ENCODE peak calls at places on chromosomes 12 and 14, in eight cellular contexts. P, R, D, F, E, U, G and I are unnamed samples.

GRCh38 chr14:24895243-24895583 is 154.7 kb downstream of the STXBP6 start:
- DNase-seq in F (no peak), G (no peak), P (no peak), U (no peak), E (no peak), R (no peak), D (no peak), I (no peak)

GRCh38 chr12:54024127-54024526 is 4.1 kb upstream of the HOXC6 start:
- DNase-seq in U (no peak), F (no peak), E (no peak), D (peak), R (no peak), P (no peak), G (no peak), I (no peak)

GRCh38 chr14:68305738-68306137 is 486.2 kb downstream of the RAD51B start:
- DNase-seq in E (no peak), G (no peak), U (no peak), P (no peak), F (no peak), R (no peak), D (no peak), I (no peak)

GRCh38 chr12:110002691-110003515 is 3.7 kb downstream of the ANKRD13A start:
- DNase-seq in R (peak), G (no peak), D (no peak), U (no peak), F (no peak), P (no peak), E (peak), I (no peak)

GRCh38 chr12:66693901-66694513 is 15.1 kb upstream of the GRIP1 start:
- DNase-seq in F (peak), D (peak), U (peak), E (peak), R (peak), G (no peak), P (peak), I (peak)

GRCh38 chr12:82524020-82524419 is 162.7 kb upstream of the TMTC2 start:
- DNase-seq in R (no peak), F (no peak), P (no peak), U (no peak), D (no peak), E (peak), G (no peak), I (no peak)

GRCh38 chr14:62064741-62065323 is 302.6 kb downstream of the SNAPC1 start:
- DNase-seq in F (no peak), G (no peak), E (no peak), P (no peak), U (no peak), R (no peak), D (no peak), I (no peak)

GRCh38 chr14:69873877-69874780 is 5.1 kb upstream of the SMOC1 start:
- DNase-seq in F (no peak), G (no peak), P (no peak), R (peak), D (no peak), U (no peak), E (no peak), I (peak)

GRCh38 chr12:132614861-132615578 is 3.6 kb upstream of the P2RX2 start:
- DNase-seq in R (peak), P (peak), D (peak), G (no peak), F (peak), U (peak), E (peak), I (peak)

GRCh38 chr12:10891937-10892336 is 7.9 kb upstream of the PRH1 start:
- DNase-seq in F (no peak), R (no peak), G (no peak), E (no peak), D (no peak), P (no peak), U (no peak), I (no peak)

GRCh38 chr14:75440733-75441474 is 13.1 kb downstream of the JDP2 start:
- DNase-seq in P (no peak), G (no peak), E (peak), F (no peak), R (peak), U (no peak), D (no peak), I (no peak)

GRCh38 chr12:76144253-76144564 is 59.7 kb upstream of the NAP1L1 start:
- DNase-seq in D (no peak), U (no peak), F (no peak), E (peak), G (peak), R (peak), P (peak), I (no peak)

GRCh38 chr14:94539181-94539580 is 22.1 kb upstream of the SERPINA4 start:
- DNase-seq in F (no peak), E (no peak), D (no peak), R (no peak), U (peak), G (no peak), P (no peak), I (no peak)

GRCh38 chr14:94542111-94542810 is 19.0 kb upstream of the SERPINA4 start:
- DNase-seq in P (peak), R (no peak), D (no peak), E (no peak), F (no peak), U (no peak), G (no peak), I (peak)

GRCh38 chr14:94541234-94541975 is 19.8 kb upstream of the SERPINA4 start:
- DNase-seq in U (no peak), D (no peak), F (no peak), E (no peak), R (no peak), G (no peak), P (no peak), I (no peak)

GRCh38 chr14:94538070-94538740 is 23.0 kb upstream of the SERPINA4 start:
- DNase-seq in F (no peak), D (no peak), P (no peak), U (peak), R (no peak), G (no peak), E (no peak), I (no peak)

GRCh38 chr14:94540031-94540794 is 21.0 kb upstream of the SERPINA4 start:
- DNase-seq in G (no peak), F (no peak), D (no peak), R (no peak), U (peak), P (no peak), E (peak), I (no peak)
- TF ChIP-seq CTCF in G (no peak), F (no peak), D (no peak), R (no peak), U (no peak), P (no peak), E (no peak), I (peak)

GRCh38 chr14:59018978-59019377 is 169.5 kb upstream of the DAAM1 start:
- DNase-seq in R (no peak), E (no peak), P (no peak), G (no peak), F (no peak), D (no peak), U (no peak), I (no peak)

GRCh38 chr14:59020382-59020781 is 168.1 kb upstream of the DAAM1 start:
- DNase-seq in E (peak), R (peak), F (peak), U (no peak), P (peak), D (no peak), G (no peak), I (no peak)

GRCh38 chr14:59026086-59026485 is 162.4 kb upstream of the DAAM1 start:
- DNase-seq in F (no peak), E (no peak), U (no peak), G (no peak), R (no peak), P (no peak), D (no peak), I (peak)

GRCh38 chr14:59018460-59018859 is 170.0 kb upstream of the DAAM1 start:
- DNase-seq in E (no peak), R (no peak), G (no peak), F (no peak), D (no peak), P (no peak), U (no peak), I (no peak)

GRCh38 chr14:59022144-59022543 is 166.3 kb upstream of the DAAM1 start:
- DNase-seq in R (no peak), U (no peak), D (no peak), F (no peak), E (no peak), P (peak), G (no peak), I (no peak)
- TF ChIP-seq CTCF in R (peak), U (no peak), D (no peak), F (peak), E (no peak), P (no peak), G (no peak), I (no peak)

DNA sequence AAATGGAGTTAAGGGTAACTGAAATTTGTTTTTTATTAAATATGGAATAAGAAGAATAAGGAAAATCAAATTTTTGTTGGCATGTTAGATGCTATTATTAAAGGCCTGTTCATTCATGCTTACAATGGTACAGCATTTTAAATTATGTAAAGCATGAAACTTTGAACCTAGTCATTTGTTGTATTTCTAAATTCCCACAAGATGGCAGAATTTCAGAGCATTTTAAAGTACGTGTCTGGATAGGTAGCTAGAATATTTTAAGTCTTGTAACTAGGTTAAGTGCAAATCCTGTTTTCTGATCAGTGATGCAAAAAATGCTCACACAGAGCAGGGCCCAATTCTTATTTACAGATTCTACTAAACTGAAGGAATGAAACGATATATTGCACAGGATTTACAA is 585.6 kb upstream of the MIS18BP1 start:
- DNase-seq in R (no peak), P (peak), U (no peak), E (no peak), D (no peak), F (no peak), G (no peak), I (no peak)
- TF ChIP-seq CTCF in R (peak), P (no peak), U (no peak), E (no peak), D (no peak), F (no peak), G (no peak), I (no peak)

GRCh38 chr14:35534130-35534883 is at the start of gene INSM2:
- DNase-seq in F (no peak), E (no peak), G (no peak), U (no peak), R (no peak), P (peak), D (peak), I (no peak)
- TF ChIP-seq CTCF in F (no peak), E (no peak), G (no peak), U (no peak), R (peak), P (no peak), D (no peak), I (no peak)

GRCh38 chr14:88327497-88327896 is 4.4 kb upstream of the KCNK10 start:
- DNase-seq in R (no peak), F (no peak), E (no peak), U (no peak), P (no peak), G (no peak), D (no peak), I (no peak)

DNA sequence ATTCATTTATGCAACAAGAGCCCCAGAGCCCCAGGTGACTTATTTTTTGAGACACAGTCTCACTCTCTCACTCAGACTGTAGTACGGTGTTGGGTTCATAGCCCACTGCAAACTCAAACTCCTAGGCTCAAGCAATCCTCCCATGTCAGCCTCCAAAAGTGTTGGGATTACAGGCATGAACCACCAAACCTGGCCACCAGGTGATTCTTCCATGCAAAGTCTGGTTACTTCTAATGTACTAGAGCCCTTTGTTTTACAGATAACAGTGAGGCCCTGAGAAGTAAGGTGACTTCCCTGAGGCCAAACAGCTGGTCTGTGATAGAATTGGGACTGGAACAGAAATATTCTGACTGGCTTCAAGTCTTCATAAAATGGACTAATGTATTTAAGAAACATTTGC is 10.0 kb upstream of the KCNK10 start:
- DNase-seq in F (no peak), E (no peak), P (no peak), G (no peak), D (no peak), U (no peak), R (no peak), I (no peak)
- TF ChIP-seq CTCF in F (no peak), E (no peak), P (no peak), G (peak), D (no peak), U (no peak), R (no peak), I (no peak)

GRCh38 chr14:100416921-100417451 is 93.8 kb downstream of the SLC25A47 start:
- DNase-seq in P (peak), U (no peak), F (no peak), R (peak), D (no peak), E (no peak), G (no peak), I (peak)

GRCh38 chr14:100417466-100417865 is 94.3 kb downstream of the SLC25A47 start:
- DNase-seq in U (peak), R (peak), D (peak), E (peak), P (peak), G (no peak), F (peak), I (peak)

GRCh38 chr14:100421756-100422470 is 98.8 kb downstream of the SLC25A47 start:
- DNase-seq in U (no peak), G (no peak), R (no peak), E (no peak), P (no peak), F (no peak), D (no peak), I (no peak)

GRCh38 chr14:100422556-100423420 is 99.6 kb downstream of the SLC25A47 start:
- DNase-seq in F (no peak), G (no peak), E (no peak), P (peak), D (no peak), U (no peak), R (no peak), I (no peak)

DNA sequence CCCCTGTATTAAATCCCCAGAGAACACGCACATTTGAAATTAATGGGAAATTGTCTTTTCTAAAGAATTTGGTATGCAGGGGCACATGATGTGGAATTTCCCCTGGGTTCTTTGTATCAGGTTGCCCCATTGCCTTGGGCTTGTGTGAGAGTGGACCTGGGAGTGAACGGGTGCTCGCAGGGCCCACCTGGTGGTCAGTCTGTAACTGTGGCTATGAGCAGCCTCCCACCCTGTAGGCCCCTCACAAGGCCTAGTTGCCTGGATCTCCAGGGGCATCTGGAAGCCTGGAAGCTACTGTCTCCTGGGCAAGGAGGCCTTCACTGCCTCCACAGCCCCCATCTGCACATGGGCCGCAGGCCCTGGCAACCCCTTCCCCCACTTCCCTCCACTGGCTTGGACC is 96.7 kb downstream of the SLC25A47 start:
- DNase-seq in G (no peak), R (no peak), U (no peak), F (no peak), P (no peak), E (no peak), D (peak), I (no peak)
- TF ChIP-seq CTCF in G (peak), R (peak), U (no peak), F (no peak), P (no peak), E (no peak), D (peak), I (no peak)

DNA sequence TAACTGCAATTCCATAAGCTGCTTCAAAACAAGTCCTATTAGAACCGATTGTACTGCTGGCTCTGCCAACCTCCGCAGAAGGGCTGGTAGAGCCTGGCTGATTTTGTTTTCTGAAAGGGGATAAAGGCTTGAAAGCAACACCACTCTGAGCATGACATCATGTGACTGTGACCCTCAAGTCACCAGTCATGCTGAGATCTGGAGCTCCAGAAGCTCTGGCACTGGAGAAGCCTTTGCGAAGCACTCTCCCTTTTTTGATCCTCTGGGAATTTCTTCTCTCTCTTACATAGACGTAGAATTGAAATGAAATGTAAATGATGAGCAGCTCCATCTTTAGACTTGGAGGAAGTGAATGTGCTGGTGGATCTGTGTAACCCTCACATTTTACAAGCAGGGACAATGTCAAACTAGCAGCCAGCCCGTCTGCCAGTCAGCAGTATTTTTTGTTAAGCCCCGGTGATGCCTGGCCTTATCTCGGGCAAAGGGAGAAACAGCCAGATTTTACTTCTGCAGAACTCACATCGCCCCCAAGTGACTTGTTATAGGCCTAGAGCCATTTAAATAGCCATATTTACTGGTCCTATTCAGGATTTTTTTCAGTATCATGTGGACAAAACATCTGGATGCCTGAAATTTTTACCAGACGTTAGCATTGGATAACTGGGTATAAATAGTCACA is 112.1 kb upstream of the NPAS3 start:
- DNase-seq in U (no peak), F (no peak), R (no peak), D (no peak), E (no peak), G (no peak), P (no peak), I (no peak)
- TF ChIP-seq CTCF in U (no peak), F (no peak), R (peak), D (no peak), E (no peak), G (no peak), P (no peak), I (no peak)

GRCh38 chr12:102095677-102096263 is 24.1 kb downstream of the NUP37 start:
- DNase-seq in D (no peak), G (no peak), R (peak), F (no peak), U (no peak), E (no peak), P (peak), I (no peak)
- TF ChIP-seq CTCF in D (peak), G (no peak), R (peak), F (peak), U (no peak), E (no peak), P (peak), I (peak)

GRCh38 chr12:122835693-122836026 is 403 bp downstream of the HIP1R start:
- DNase-seq in R (no peak), E (peak), P (no peak), U (no peak), F (no peak), D (peak), G (no peak), I (no peak)
- TF ChIP-seq CTCF in R (no peak), E (no peak), P (no peak), U (no peak), F (no peak), D (no peak), G (no peak), I (no peak)

GRCh38 chr12:906077-906585 is 43.4 kb downstream of the RAD52 start:
- DNase-seq in U (no peak), D (no peak), E (no peak), G (no peak), R (no peak), P (no peak), F (no peak), I (no peak)

GRCh38 chr12:902581-902980 is 46.9 kb downstream of the RAD52 start:
- DNase-seq in R (no peak), D (no peak), P (no peak), E (no peak), U (no peak), F (no peak), G (no peak), I (no peak)

GRCh38 chr12:904010-904414 is 45.5 kb downstream of the RAD52 start:
- DNase-seq in D (no peak), P (no peak), U (no peak), G (no peak), R (no peak), F (no peak), E (no peak), I (no peak)

GRCh38 chr12:905273-906076 is 44.0 kb downstream of the RAD52 start:
- DNase-seq in F (no peak), R (no peak), D (no peak), U (no peak), P (no peak), E (peak), G (no peak), I (no peak)

DNA sequence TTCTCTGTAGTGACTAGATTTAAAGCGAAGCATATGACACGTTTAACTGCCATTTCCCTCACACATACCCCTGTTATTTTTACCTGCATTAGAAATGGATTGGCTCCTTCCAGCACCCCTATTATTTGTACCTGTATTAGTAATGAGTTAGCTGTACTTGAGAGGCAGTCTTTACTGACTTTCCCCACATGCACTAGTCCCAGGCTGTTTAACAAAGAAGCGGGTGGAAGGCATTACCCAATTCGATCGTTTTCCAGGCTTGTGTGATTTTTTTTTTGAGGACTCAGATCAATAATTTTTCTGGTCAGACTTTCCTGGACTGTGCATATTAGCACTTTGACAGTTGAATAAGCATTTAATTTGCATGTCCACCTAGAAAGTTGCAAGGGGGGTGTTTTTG is 46.4 kb downstream of the RAD52 start:
- DNase-seq in E (no peak), R (no peak), D (no peak), U (no peak), P (no peak), F (no peak), G (no peak), I (no peak)
- TF ChIP-seq CTCF in E (no peak), R (no peak), D (no peak), U (no peak), P (no peak), F (no peak), G (no peak), I (no peak)